ENCODE peak calls at places on chromosomes 3 and 15, in five cellular contexts. K is hippocampal formation, R is NCI-H345, F is GM06990, D is left ventricle myocardium inferior. M is an unnamed sample.

GRCh38 chr3:190272747-190273146 is 49.5 kb downstream of the CLDN1 start:
- DNase-seq in K (no peak), R (no peak), F (no peak), D (no peak), M (no peak)

GRCh38 chr3:76410762-76411281 is 625.5 kb upstream of the ZNF717 start:
- DNase-seq in K (no peak), R (no peak), F (no peak), D (no peak), M (no peak)

GRCh38 chr15:88647362-88648105 is 8.7 kb downstream of the ISG20 start:
- DNase-seq in K (no peak), R (no peak), F (no peak), D (no peak), M (peak; percentile 22)

GRCh38 chr3:134371542-134372324 is 2.5 kb downstream of the AMOTL2 start:
- DNase-seq in K (no peak), R (no peak), F (no peak), D (no peak), M (no peak)

GRCh38 chr15:78932216-78932808 is 12.5 kb downstream of the CTSH start:
- DNase-seq in K (no peak), R (no peak), F (no peak), D (no peak), M (no peak)

GRCh38 chr3:66675383-66675782 is 174.6 kb upstream of the LRIG1 start:
- DNase-seq in K (no peak), R (no peak), F (no peak), D (no peak), M (no peak)

GRCh38 chr3:164488893-164489292 is 589.4 kb downstream of the SI start:
- DNase-seq in K (no peak), R (no peak), F (no peak), D (no peak), M (no peak)

GRCh38 chr3:40211579-40211978 is 97.9 kb upstream of the EIF1B start:
- DNase-seq in K (no peak), R (no peak), F (no peak), D (no peak), M (no peak)

GRCh38 chr15:75661041-75661778 is 13.5 kb downstream of the SNX33 start:
- DNase-seq in K (no peak), R (no peak), F (no peak), D (peak; percentile 86), M (no peak)

GRCh38 chr15:82986442-82986780 is 401 bp downstream of the RAMAC start:
- DNase-seq in K (no peak), R (no peak), F (no peak), D (no peak), M (no peak)

M was measured in D341Med.